ENCODE peak calls at places on chromosomes 16 and 17, in four cellular contexts. One of them, this sample, is unnamed.

GRCh38 chr17:39744836-39745215 is 7.1 kb downstream of the GRB7 start:
- DNase-seq in DMS153: no peak
- DNase-seq in AG08395: no peak
- DNase-seq in transverse colon: no peak
- DNase-seq in this sample: no peak

GRCh38 chr17:38870259-38871165 is 654 bp downstream of the LASP1 start:
- DNase-seq in DMS153: no peak
- DNase-seq in AG08395: peak
- DNase-seq in transverse colon: peak
- DNase-seq in this sample: no peak

GRCh38 chr17:41522301-41523224 is 3.9 kb upstream of the KRT15 start:
- DNase-seq in DMS153: no peak
- DNase-seq in AG08395: no peak
- DNase-seq in transverse colon: peak
- DNase-seq in this sample: peak

GRCh38 chr17:82520041-82520910 is 744 bp downstream of the FOXK2 start:
- DNase-seq in DMS153: no peak
- DNase-seq in AG08395: no peak
- DNase-seq in transverse colon: no peak
- DNase-seq in this sample: no peak

GRCh38 chr17:19727466-19728113 is 11.2 kb upstream of the SLC47A2 start:
- DNase-seq in DMS153: peak
- DNase-seq in AG08395: peak
- DNase-seq in transverse colon: peak
- DNase-seq in this sample: peak

GRCh38 chr17:28398280-28398981 is 7.6 kb downstream of the SLC46A1 start:
- DNase-seq in DMS153: no peak
- DNase-seq in AG08395: no peak
- DNase-seq in transverse colon: no peak
- DNase-seq in this sample: no peak

GRCh38 chr17:49180998-49181635 is 29.3 kb downstream of the GNGT2 start:
- DNase-seq in DMS153: no peak
- DNase-seq in AG08395: no peak
- DNase-seq in transverse colon: no peak
- DNase-seq in this sample: no peak

GRCh38 chr17:59846391-59847165 is 46.2 kb downstream of the TUBD1 start:
- DNase-seq in DMS153: peak
- DNase-seq in AG08395: peak
- DNase-seq in transverse colon: peak
- DNase-seq in this sample: peak

GRCh38 chr16:81623365-81624102 is 155.6 kb upstream of the PLCG2 start:
- DNase-seq in DMS153: peak
- DNase-seq in AG08395: peak
- DNase-seq in transverse colon: peak
- DNase-seq in this sample: no peak

GRCh38 chr17:57868007-57868774 is 18.3 kb upstream of the MRPS23 start:
- DNase-seq in DMS153: peak
- DNase-seq in AG08395: peak
- DNase-seq in transverse colon: peak
- DNase-seq in this sample: peak

GRCh38 chr16:621526-622105 is 9.2 kb upstream of the WFIKKN1 start:
- DNase-seq in DMS153: peak
- DNase-seq in AG08395: no peak
- DNase-seq in transverse colon: no peak
- DNase-seq in this sample: no peak

GRCh38 chr16:67741118-67741517 is 22.0 kb upstream of the GFOD2 start:
- DNase-seq in DMS153: no peak
- DNase-seq in AG08395: no peak
- DNase-seq in transverse colon: no peak
- DNase-seq in this sample: no peak

GRCh38 chr17:53607475-53607874 is 215.3 kb upstream of the KIF2B start:
- DNase-seq in DMS153: no peak
- DNase-seq in AG08395: no peak
- DNase-seq in transverse colon: no peak
- DNase-seq in this sample: no peak

GRCh38 chr17:21679256-21680146 is 12.8 kb upstream of the KCNJ18 start:
- DNase-seq in DMS153: no peak
- DNase-seq in AG08395: no peak
- DNase-seq in transverse colon: no peak
- DNase-seq in this sample: no peak

GRCh38 chr17:41635121-41636097 is 11.0 kb upstream of the KRT17 start:
- DNase-seq in DMS153: no peak
- DNase-seq in AG08395: peak
- DNase-seq in transverse colon: no peak
- DNase-seq in this sample: no peak